ENCODE peak calls at places on chromosomes 3 and 15, in six cellular contexts. T is AG09309, U is HL-60, C is upper lobe of right lung, O is osteoblast, Q is K562. S is an unnamed sample.

GRCh38 chr3:15097889-15098288 is 1.1 kb downstream of the RBSN start:
- DNase-seq in T (no peak), U (no peak), C (no peak), O (no peak), Q (peak), S (no peak)

GRCh38 chr15:37528432-37528831 is 406.0 kb upstream of the TMCO5A start:
- DNase-seq in T (no peak), U (no peak), C (no peak), O (no peak), Q (no peak), S (no peak)

GRCh38 chr15:55588070-55588817 is at the start of gene PYGO1:
- DNase-seq in T (no peak), U (no peak), C (peak), O (peak), Q (peak), S (no peak)

GRCh38 chr3:133413166-133414020 is 13.5 kb downstream of the BFSP2 start:
- DNase-seq in T (no peak), U (no peak), C (no peak), O (no peak), Q (no peak), S (no peak)

GRCh38 chr15:79172801-79173460 is 82.4 kb upstream of the RASGRF1 start:
- DNase-seq in T (no peak), U (no peak), C (no peak), O (no peak), Q (no peak), S (no peak)

GRCh38 chr3:49772703-49773102 is 13.6 kb downstream of the IP6K1 start:
- DNase-seq in T (no peak), U (no peak), C (no peak), O (no peak), Q (no peak), S (no peak)

GRCh38 chr15:94607176-94607654 is 375.9 kb downstream of the MCTP2 start:
- DNase-seq in T (no peak), U (no peak), C (no peak), O (no peak), Q (no peak), S (no peak)

GRCh38 chr15:62850791-62851291 is 191.7 kb upstream of the TPM1 start:
- DNase-seq in T (peak), U (no peak), C (no peak), O (peak), Q (no peak), S (no peak)

GRCh38 chr3:10546887-10547286 is 41.5 kb upstream of the ATP2B2 start:
- DNase-seq in T (no peak), U (no peak), C (peak), O (no peak), Q (no peak), S (no peak)

GRCh38 chr3:94226058-94226457 is 163.2 kb downstream of the NSUN3 start:
- DNase-seq in T (no peak), U (no peak), C (no peak), O (peak), Q (no peak), S (no peak)

DNA sequence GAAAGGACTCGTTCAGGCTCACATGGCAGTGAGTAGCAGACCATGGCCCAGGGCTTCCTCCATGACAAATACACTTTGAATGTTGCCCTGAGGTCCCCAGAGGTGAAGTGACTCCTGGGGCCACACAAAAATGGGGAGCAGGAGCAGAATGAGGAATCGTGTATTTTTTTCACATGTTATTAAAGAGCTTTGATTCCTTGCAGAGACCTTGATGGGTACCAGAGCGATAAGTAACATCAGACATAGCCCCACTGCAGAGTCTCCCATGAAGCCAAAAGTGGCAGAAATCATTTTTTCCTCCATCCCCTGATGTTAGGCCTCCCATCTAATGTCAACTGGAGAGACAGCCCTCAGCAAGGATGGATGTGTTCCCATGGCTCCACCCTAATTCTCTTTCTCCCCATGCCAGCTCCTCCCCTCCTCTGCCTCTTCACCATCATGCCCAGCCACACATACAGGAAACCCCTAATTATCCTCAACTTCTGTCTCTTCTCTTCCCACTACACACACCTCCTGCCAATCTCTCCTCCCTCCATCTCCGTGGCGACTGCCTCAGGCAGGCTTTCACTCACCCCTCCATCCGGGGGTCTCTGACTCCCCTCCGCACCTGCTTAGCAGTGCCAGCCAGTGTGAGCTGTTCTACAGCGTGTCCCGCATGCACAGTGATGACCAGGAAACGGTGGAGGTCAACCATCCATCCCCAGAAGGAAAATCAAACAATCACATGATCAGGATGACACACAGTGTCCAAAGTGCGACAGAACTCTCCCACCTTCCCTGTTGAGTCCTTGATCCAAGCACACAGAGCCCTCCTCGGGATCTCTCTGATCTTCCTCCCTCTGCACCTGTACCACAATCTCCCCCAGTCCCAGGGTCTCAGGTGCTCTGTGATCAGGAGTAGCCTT is 7.1 kb upstream of the SSUH2 start:
- DNase-seq in T (no peak), U (no peak), C (no peak), O (no peak), Q (no peak), S (no peak)
- TF ChIP-seq CTCF in T (no peak), U (no peak), C (no peak), O (no peak), Q (no peak), S (no peak)

GRCh38 chr3:128185630-128186447 is 32.6 kb downstream of the EEFSEC start:
- DNase-seq in T (no peak), U (no peak), C (no peak), O (no peak), Q (no peak), S (no peak)

GRCh38 chr3:128187495-128187894 is 34.2 kb downstream of the EEFSEC start:
- DNase-seq in T (no peak), U (no peak), C (no peak), O (no peak), Q (no peak), S (no peak)

GRCh38 chr3:128190501-128190900 is 37.2 kb downstream of the EEFSEC start:
- DNase-seq in T (no peak), U (no peak), C (no peak), O (no peak), Q (peak), S (no peak)

GRCh38 chr3:128188326-128188725 is 35.0 kb downstream of the EEFSEC start:
- DNase-seq in T (no peak), U (no peak), C (no peak), O (no peak), Q (no peak), S (no peak)

GRCh38 chr3:128188958-128189357 is 35.7 kb downstream of the EEFSEC start:
- DNase-seq in T (no peak), U (no peak), C (no peak), O (no peak), Q (no peak), S (no peak)
- H3K4me3 ChIP-seq in T (no peak), U (no peak), C (no peak), O (no peak), Q (no peak), S (no peak)

GRCh38 chr15:59622289-59622688 is 10.7 kb downstream of the GCNT3 start:
- DNase-seq in T (no peak), U (no peak), C (no peak), O (peak), Q (peak), S (peak)
- TF ChIP-seq CTCF in T (peak), U (peak), C (peak), O (peak), Q (peak), S (peak)

DNA sequence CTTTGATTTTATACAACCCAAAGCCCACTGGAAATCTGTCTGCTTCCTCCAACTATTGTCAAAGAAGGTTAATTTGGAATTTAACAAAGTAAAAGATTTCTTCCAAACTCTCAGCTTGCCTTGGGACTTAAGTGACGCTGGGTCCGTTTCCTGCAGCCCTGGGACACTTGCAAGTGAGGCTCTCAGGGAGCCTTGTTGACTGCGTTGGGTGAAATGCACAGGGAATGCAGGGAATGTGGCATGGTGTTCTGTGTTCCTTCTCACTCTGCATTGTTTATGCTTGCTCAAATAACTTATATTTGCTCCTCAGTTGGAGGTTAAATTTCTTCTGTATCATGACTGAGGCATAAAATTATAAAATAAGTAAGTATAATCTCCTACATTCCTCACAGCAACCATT is 60.9 kb upstream of the TJP1 start:
- DNase-seq in T (no peak), U (no peak), C (no peak), O (no peak), Q (no peak), S (no peak)
- H3K4me3 ChIP-seq in T (no peak), U (no peak), C (no peak), O (no peak), Q (no peak), S (no peak)

GRCh38 chr15:90264649-90265048 is 823 bp upstream of the NGRN start:
- DNase-seq in T (no peak), U (peak), C (peak), O (peak), Q (no peak), S (no peak)
- TF ChIP-seq CTCF in T (no peak), U (no peak), C (no peak), O (no peak), Q (no peak), S (no peak)